ENCODE peak calls at places on chromosomes 13 and 19, in nine cellular contexts. One of them, this sample, is unnamed.
A peak's percentile ranks its signal among the peaks of the same experiment; 100 is the strongest.

GRCh38 chr19:39765091-39766076 is 13.3 kb upstream of the LEUTX start:
- DNase-seq in CD8-positive, alpha-beta T cell: peak; percentile 42
- DNase-seq in NCI-H446 treated with DMSO at 0.1 percent for 48 hours: no peak
- DNase-seq in neural crest cell: peak; percentile 76
- DNase-seq in ELF-1: peak; percentile 44
- DNase-seq in NCI-H1417: peak; percentile 5
- DNase-seq in EL: peak; percentile 50
- DNase-seq in ELR: peak; percentile 67
- DNase-seq in iris pigment epithelial cell: peak; percentile 21
- DNase-seq in this sample: no peak

GRCh38 chr19:56942749-56943148 is 102.2 kb upstream of the PEG3 start:
- DNase-seq in EL: peak; percentile 14
- DNase-seq in CD8-positive, alpha-beta T cell: no peak
- DNase-seq in ELR: peak; percentile 6
- DNase-seq in neural crest cell: no peak
- DNase-seq in NCI-H1417: no peak
- DNase-seq in NCI-H446 treated with DMSO at 0.1 percent for 48 hours: no peak
- DNase-seq in ELF-1: no peak
- DNase-seq in iris pigment epithelial cell: peak; percentile 7
- DNase-seq in this sample: no peak

GRCh38 chr19:53942001-53942786 is 20.5 kb upstream of the CACNG8 start:
- DNase-seq in CD8-positive, alpha-beta T cell: no peak
- DNase-seq in ELR: peak; percentile 35
- DNase-seq in EL: peak; percentile 29
- DNase-seq in neural crest cell: peak; percentile 43
- DNase-seq in NCI-H446 treated with DMSO at 0.1 percent for 48 hours: no peak
- DNase-seq in iris pigment epithelial cell: peak; percentile 45
- DNase-seq in ELF-1: peak; percentile 99
- DNase-seq in NCI-H1417: no peak
- DNase-seq in this sample: no peak

GRCh38 chr19:4206818-4207484 is 22.4 kb upstream of the EBI3 start:
- DNase-seq in EL: peak; percentile 32
- DNase-seq in NCI-H446 treated with DMSO at 0.1 percent for 48 hours: peak; percentile 7
- DNase-seq in ELF-1: peak; percentile 40
- DNase-seq in CD8-positive, alpha-beta T cell: no peak
- DNase-seq in NCI-H1417: peak; percentile 16
- DNase-seq in neural crest cell: no peak
- DNase-seq in ELR: peak; percentile 67
- DNase-seq in iris pigment epithelial cell: peak; percentile 40
- DNase-seq in this sample: no peak

GRCh38 chr13:42396501-42396900 is 124.5 kb downstream of the AKAP11 start:
- DNase-seq in EL: no peak
- DNase-seq in NCI-H1417: no peak
- DNase-seq in ELR: no peak
- DNase-seq in ELF-1: no peak
- DNase-seq in iris pigment epithelial cell: no peak
- DNase-seq in CD8-positive, alpha-beta T cell: peak; percentile 47
- DNase-seq in neural crest cell: no peak
- DNase-seq in NCI-H446 treated with DMSO at 0.1 percent for 48 hours: no peak
- DNase-seq in this sample: no peak

GRCh38 chr19:918481-919156 is 1.5 kb downstream of the KISS1R start:
- DNase-seq in ELF-1: no peak
- DNase-seq in EL: no peak
- DNase-seq in CD8-positive, alpha-beta T cell: no peak
- DNase-seq in ELR: no peak
- DNase-seq in iris pigment epithelial cell: no peak
- DNase-seq in neural crest cell: no peak
- DNase-seq in NCI-H1417: peak; percentile 67
- DNase-seq in NCI-H446 treated with DMSO at 0.1 percent for 48 hours: no peak
- DNase-seq in this sample: no peak

GRCh38 chr19:51507640-51508058 is 6.0 kb upstream of the SIGLEC12 start:
- DNase-seq in EL: no peak
- DNase-seq in CD8-positive, alpha-beta T cell: no peak
- DNase-seq in NCI-H446 treated with DMSO at 0.1 percent for 48 hours: no peak
- DNase-seq in neural crest cell: no peak
- DNase-seq in ELF-1: no peak
- DNase-seq in iris pigment epithelial cell: no peak
- DNase-seq in ELR: no peak
- DNase-seq in NCI-H1417: no peak
- DNase-seq in this sample: no peak

GRCh38 chr13:26425439-26426358 is 131.8 kb upstream of the WASF3 start:
- DNase-seq in ELR: no peak
- DNase-seq in ELF-1: no peak
- DNase-seq in neural crest cell: no peak
- DNase-seq in iris pigment epithelial cell: peak; percentile 55
- DNase-seq in CD8-positive, alpha-beta T cell: no peak
- DNase-seq in NCI-H1417: peak; percentile 33
- DNase-seq in EL: peak; percentile 27
- DNase-seq in NCI-H446 treated with DMSO at 0.1 percent for 48 hours: no peak
- DNase-seq in this sample: no peak

This sample was measured in 8988T.